ENCODE peak calls at places on chromosomes 5 and 9, in five cellular contexts. G is T-helper 2 cell, Y is right cardiac atrium, A is HS-27A, I is left ventricle myocardium superior. P is an unnamed sample.

GRCh38 chr5:143068712-143069111 is 298.5 kb downstream of the ARHGAP26 start:
- DNase-seq in G (no peak), Y (no peak), A (no peak), I (no peak), P (no peak)

GRCh38 chr9:98536542-98537173 is 172.1 kb downstream of the GABBR2 start:
- DNase-seq in G (no peak), Y (no peak), A (no peak), I (no peak), P (no peak)

GRCh38 chr9:89473762-89474469 is 24.0 kb downstream of the SEMA4D start:
- DNase-seq in G (no peak), Y (no peak), A (no peak), I (no peak), P (no peak)

GRCh38 chr5:76690704-76691469 is 25.0 kb upstream of the F2R start:
- DNase-seq in G (no peak), Y (no peak), A (no peak), I (no peak), P (no peak)

GRCh38 chr9:37947987-37948386 is 44.1 kb upstream of the SLC25A51 start:
- DNase-seq in G (no peak), Y (peak; percentile 5), A (no peak), I (no peak), P (no peak)

GRCh38 chr5:135072357-135073247 is 38.6 kb upstream of the PITX1 start:
- DNase-seq in G (no peak), Y (no peak), A (no peak), I (no peak), P (no peak)

GRCh38 chr5:107502711-107503110 is 168.0 kb downstream of the EFNA5 start:
- DNase-seq in G (no peak), Y (no peak), A (no peak), I (no peak), P (no peak)

GRCh38 chr9:133199648-133200321 is 9.3 kb downstream of the OBP2B start:
- DNase-seq in G (no peak), Y (peak; percentile 52), A (no peak), I (peak; percentile 51), P (peak; percentile 36)

GRCh38 chr5:178469975-178470692 is 120.1 kb downstream of the COL23A1 start:
- DNase-seq in G (no peak), Y (no peak), A (no peak), I (no peak), P (no peak)

GRCh38 chr5:115068239-115069086 is 101.2 kb downstream of the TRIM36 start:
- DNase-seq in G (no peak), Y (no peak), A (no peak), I (no peak), P (no peak)

GRCh38 chr5:116938488-116938887 is 363.9 kb upstream of the SEMA6A start:
- DNase-seq in G (no peak), Y (no peak), A (no peak), I (no peak), P (no peak)

GRCh38 chr9:129995409-129996160 is 47.4 kb downstream of the FNBP1 start:
- DNase-seq in G (no peak), Y (no peak), A (no peak), I (no peak), P (no peak)

P was measured in left ventricle myocardium inferior.